ENCODE peak calls at places on chromosomes 2 and 18, in five cellular contexts. Z is amygdala; C is activated naive CD8-positive, alpha-beta T cell treated with anti-CD3 and anti-CD28 coated beads, Interleukin-2, amount 50 U/mL, for 24 hours; V is NCI-H524; R is AG04450. B is an unnamed sample.

GRCh38 chr2:60071427-60071826 is 482.0 kb downstream of the BCL11A start:
- DNase-seq in Z (no peak), C (no peak), V (peak), R (no peak), B (no peak)

GRCh38 chr18:51603551-51603950 is 406.1 kb upstream of the MEX3C start:
- DNase-seq in Z (no peak), C (no peak), V (peak), R (no peak), B (no peak)

GRCh38 chr2:32008811-32009478 is 1.9 kb downstream of the MEMO1 start:
- DNase-seq in Z (no peak), C (peak), V (peak), R (no peak), B (peak)

GRCh38 chr2:66717491-66717890 is 282.6 kb downstream of the MEIS1 start:
- DNase-seq in Z (no peak), C (no peak), V (peak), R (no peak), B (no peak)

GRCh38 chr2:54728669-54729120 is 5.2 kb downstream of the EML6 start:
- DNase-seq in Z (no peak), C (no peak), V (no peak), R (peak), B (peak)

GRCh38 chr2:97774425-97774824 is 61.0 kb downstream of the ZAP70 start:
- DNase-seq in Z (no peak), C (no peak), V (no peak), R (no peak), B (peak)

GRCh38 chr2:85851253-85851955 is 37.4 kb downstream of the ST3GAL5 start:
- DNase-seq in Z (peak), C (peak), V (no peak), R (no peak), B (no peak)

GRCh38 chr2:144511945-144512344 is 8.0 kb downstream of the ZEB2 start:
- DNase-seq in Z (no peak), C (no peak), V (no peak), R (no peak), B (no peak)

GRCh38 chr2:45024600-45025291 is 15.5 kb upstream of the SIX2 start:
- DNase-seq in Z (no peak), C (no peak), V (peak), R (peak), B (peak)

GRCh38 chr2:149038442-149039212 is at the start of gene LYPD6B:
- DNase-seq in Z (no peak), C (no peak), V (peak), R (no peak), B (no peak)

GRCh38 chr2:197871780-197872456 is 67.5 kb downstream of the PLCL1 start:
- DNase-seq in Z (no peak), C (no peak), V (no peak), R (no peak), B (no peak)

GRCh38 chr2:145652051-145652450 is 1132.1 kb upstream of the ZEB2 start:
- DNase-seq in Z (no peak), C (no peak), V (no peak), R (no peak), B (no peak)

GRCh38 chr2:29058082-29058481 is 16.2 kb downstream of the PCARE start:
- DNase-seq in Z (no peak), C (no peak), V (peak), R (no peak), B (no peak)

GRCh38 chr2:102271844-102272243 is 39.5 kb upstream of the IL1RL1 start:
- DNase-seq in Z (no peak), C (no peak), V (no peak), R (no peak), B (no peak)

GRCh38 chr2:46836295-46837111 is 79.1 kb downstream of the MCFD2 start:
- DNase-seq in Z (no peak), C (no peak), V (no peak), R (no peak), B (no peak)

GRCh38 chr2:24515841-24516240 is 24.8 kb downstream of the NCOA1 start:
- DNase-seq in Z (no peak), C (no peak), V (no peak), R (no peak), B (no peak)

GRCh38 chr2:127695491-127696472 is 5.5 kb upstream of the SFT2D3 start:
- DNase-seq in Z (no peak), C (peak), V (peak), R (no peak), B (peak)

GRCh38 chr2:85905187-85905666 is 16.4 kb upstream of the ST3GAL5 start:
- DNase-seq in Z (peak), C (no peak), V (no peak), R (no peak), B (no peak)

GRCh38 chr2:70936979-70937811 is 1.5 kb downstream of the ATP6V1B1 start:
- DNase-seq in Z (no peak), C (no peak), V (no peak), R (no peak), B (no peak)

GRCh38 chr2:134706587-134707329 is 12.0 kb downstream of the TMEM163 start:
- DNase-seq in Z (no peak), C (no peak), V (no peak), R (no peak), B (no peak)

GRCh38 chr2:237455764-237456163 is 31.3 kb upstream of the MLPH start:
- DNase-seq in Z (no peak), C (no peak), V (no peak), R (no peak), B (peak)

GRCh38 chr2:53473236-53473635 is 294.4 kb upstream of the CHAC2 start:
- DNase-seq in Z (no peak), C (no peak), V (peak), R (no peak), B (no peak)

GRCh38 chr2:235008584-235009044 is 56.8 kb downstream of the SH3BP4 start:
- DNase-seq in Z (no peak), C (no peak), V (peak), R (no peak), B (no peak)

GRCh38 chr2:54575379-54575888 is 119.3 kb downstream of the SPTBN1 start:
- DNase-seq in Z (no peak), C (no peak), V (no peak), R (no peak), B (no peak)

GRCh38 chr2:75337619-75338018 is 138.3 kb upstream of the TACR1 start:
- DNase-seq in Z (no peak), C (no peak), V (no peak), R (no peak), B (no peak)

GRCh38 chr2:42922790-42923631 is 130.6 kb upstream of the HAAO start:
- DNase-seq in Z (no peak), C (no peak), V (no peak), R (no peak), B (no peak)

GRCh38 chr18:9221661-9222060 is 85.1 kb downstream of the ANKRD12 start:
- DNase-seq in Z (no peak), C (no peak), V (no peak), R (no peak), B (no peak)

GRCh38 chr2:57453929-57454328 is 592.7 kb upstream of the VRK2 start:
- DNase-seq in Z (no peak), C (no peak), V (no peak), R (no peak), B (no peak)

GRCh38 chr2:141968377-141968920 is 162.4 kb downstream of the LRP1B start:
- DNase-seq in Z (no peak), C (no peak), V (no peak), R (no peak), B (no peak)

GRCh38 chr2:109129356-109129920 is 433 bp downstream of the SH3RF3 start:
- DNase-seq in Z (no peak), C (peak), V (peak), R (no peak), B (no peak)

GRCh38 chr2:72573232-72573631 is 252.6 kb downstream of the EXOC6B start:
- DNase-seq in Z (no peak), C (no peak), V (no peak), R (no peak), B (no peak)

GRCh38 chr2:60148717-60149116 is 404.7 kb downstream of the BCL11A start:
- DNase-seq in Z (no peak), C (no peak), V (no peak), R (no peak), B (no peak)

GRCh38 chr2:210147614-210148013 is 23.6 kb downstream of the KANSL1L start:
- DNase-seq in Z (no peak), C (no peak), V (no peak), R (no peak), B (no peak)

GRCh38 chr2:162430323-162430722 is 86.4 kb downstream of the GCA start:
- DNase-seq in Z (no peak), C (no peak), V (peak), R (no peak), B (no peak)

GRCh38 chr2:119255760-119256573 is 32.3 kb downstream of the STEAP3 start:
- DNase-seq in Z (no peak), C (no peak), V (peak), R (peak), B (peak)

GRCh38 chr2:36578343-36579296 is 19.3 kb downstream of the FEZ2 start:
- DNase-seq in Z (no peak), C (no peak), V (no peak), R (no peak), B (no peak)

GRCh38 chr2:66084948-66085590 is 349.9 kb upstream of the MEIS1 start:
- DNase-seq in Z (no peak), C (no peak), V (no peak), R (no peak), B (no peak)

GRCh38 chr2:230075988-230076631 is 7.4 kb upstream of the SLC16A14 start:
- DNase-seq in Z (no peak), C (no peak), V (peak), R (no peak), B (no peak)

GRCh38 chr2:134897932-134898331 is 20.7 kb upstream of the CCNT2 start:
- DNase-seq in Z (no peak), C (no peak), V (no peak), R (no peak), B (no peak)

B was measured in Caki2.